ENCODE peak calls at places on chromosomes 11 and 22, in four cellular contexts. P, R, A and X are unnamed samples.

GRCh38 chr11:10499452-10500262 is 41.3 kb downstream of the RNF141 start:
- DNase-seq in P (no peak), R (no peak), A (peak), X (no peak)

GRCh38 chr11:46293616-46294015 is 16.2 kb downstream of the CREB3L1 start:
- DNase-seq in P (no peak), R (no peak), A (no peak), X (no peak)

GRCh38 chr11:121467965-121468364 is 15.2 kb upstream of the SORL1-AS1 start:
- DNase-seq in P (no peak), R (no peak), A (no peak), X (no peak)

GRCh38 chr11:4704054-4704789 is at the start of gene MMP26:
- DNase-seq in P (peak), R (no peak), A (no peak), X (no peak)

GRCh38 chr11:108807262-108807661 is 142.4 kb downstream of the DDX10 start:
- DNase-seq in P (no peak), R (no peak), A (no peak), X (no peak)

GRCh38 chr22:22427542-22428065 is 80.9 kb downstream of the ZNF280B start:
- DNase-seq in P (no peak), R (no peak), A (no peak), X (no peak)

GRCh38 chr11:132022718-132023117 is 652.3 kb downstream of the NTM start:
- DNase-seq in P (no peak), R (no peak), A (no peak), X (no peak)

GRCh38 chr11:9150501-9150900 is 59.1 kb upstream of the SCUBE2 start:
- DNase-seq in P (peak), R (no peak), A (no peak), X (no peak)

GRCh38 chr11:7904910-7905309 is 26.2 kb downstream of the OR10A6 start:
- DNase-seq in P (no peak), R (no peak), A (no peak), X (no peak)

GRCh38 chr22:17858033-17858432 is 83.8 kb upstream of the BID start:
- DNase-seq in P (no peak), R (no peak), A (no peak), X (no peak)

GRCh38 chr11:65132988-65133700 is 1.2 kb downstream of the SYVN1 start:
- DNase-seq in P (peak), R (peak), A (no peak), X (peak)

GRCh38 chr22:28282346-28282745 is 363.3 kb upstream of the PITPNB start:
- DNase-seq in P (no peak), R (no peak), A (no peak), X (no peak)

DNA sequence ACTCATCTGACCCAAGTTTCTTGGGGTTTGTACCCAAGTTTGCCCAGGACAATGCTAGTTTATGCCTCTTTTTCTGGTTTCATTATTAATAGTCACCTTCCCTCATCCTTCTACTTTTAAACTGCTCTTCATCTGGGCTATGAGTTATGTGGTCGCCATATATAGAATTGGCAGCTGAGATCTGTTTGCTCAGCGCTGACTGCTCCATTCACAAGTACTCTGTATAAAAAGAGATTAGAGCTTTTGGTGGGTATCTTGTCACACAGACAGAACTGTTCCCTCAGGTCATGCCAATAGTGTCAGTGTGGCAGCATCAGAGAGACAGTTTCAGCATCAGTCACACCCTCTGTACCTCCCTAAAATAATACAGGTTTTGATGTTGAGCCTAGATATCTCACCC is 326.0 kb downstream of the RAB38 start:
- DNase-seq in P (no peak), R (no peak), A (no peak), X (no peak)
- TF ChIP-seq EP300 in P (no peak), R (no peak), A (no peak), X (no peak)

GRCh38 chr11:30109774-30110173 is 92.9 kb upstream of the KCNA4 start:
- DNase-seq in P (no peak), R (no peak), A (no peak), X (no peak)

GRCh38 chr11:30107899-30108298 is 91.1 kb upstream of the KCNA4 start:
- DNase-seq in P (no peak), R (no peak), A (no peak), X (no peak)

GRCh38 chr11:30110691-30111090 is 93.9 kb upstream of the KCNA4 start:
- DNase-seq in P (no peak), R (no peak), A (no peak), X (no peak)

GRCh38 chr11:30106222-30106621 is 89.4 kb upstream of the KCNA4 start:
- DNase-seq in P (no peak), R (no peak), A (no peak), X (no peak)

DNA sequence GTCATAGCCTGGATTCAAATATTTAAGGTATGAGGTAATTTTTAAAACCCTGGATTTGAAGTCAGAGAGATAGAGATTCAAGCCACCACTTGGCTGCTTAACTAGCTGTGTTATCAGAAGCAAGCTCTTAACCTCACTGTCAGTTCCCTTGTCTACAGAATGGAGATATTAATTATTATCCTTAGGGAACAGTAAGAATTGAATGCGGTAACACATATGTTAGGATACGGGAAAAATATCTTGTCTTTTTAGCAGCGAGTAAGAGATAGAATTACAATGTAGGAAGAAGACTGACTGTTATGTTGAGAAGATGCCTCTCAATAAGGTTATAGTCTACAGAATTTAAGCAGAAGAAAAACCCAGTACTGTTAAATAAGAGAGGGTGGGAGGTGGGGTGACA is 90.0 kb upstream of the KCNA4 start:
- DNase-seq in P (no peak), R (no peak), A (no peak), X (no peak)
- TF ChIP-seq POLR2AphosphoS5 in P (no peak), R (no peak), A (no peak), X (no peak)

GRCh38 chr11:40178470-40178869 is 1281.0 kb downstream of the LRRC4C start:
- DNase-seq in P (no peak), R (peak), A (no peak), X (no peak)

GRCh38 chr11:40179541-40179940 is 1279.9 kb downstream of the LRRC4C start:
- DNase-seq in P (no peak), R (no peak), A (no peak), X (no peak)

GRCh38 chr11:40170076-40170475 is 1289.4 kb downstream of the LRRC4C start:
- DNase-seq in P (no peak), R (no peak), A (no peak), X (no peak)

GRCh38 chr11:40175980-40176379 is 1283.5 kb downstream of the LRRC4C start:
- DNase-seq in P (no peak), R (no peak), A (no peak), X (no peak)
- TF ChIP-seq EP300 in P (no peak), R (no peak), A (no peak), X (no peak)

DNA sequence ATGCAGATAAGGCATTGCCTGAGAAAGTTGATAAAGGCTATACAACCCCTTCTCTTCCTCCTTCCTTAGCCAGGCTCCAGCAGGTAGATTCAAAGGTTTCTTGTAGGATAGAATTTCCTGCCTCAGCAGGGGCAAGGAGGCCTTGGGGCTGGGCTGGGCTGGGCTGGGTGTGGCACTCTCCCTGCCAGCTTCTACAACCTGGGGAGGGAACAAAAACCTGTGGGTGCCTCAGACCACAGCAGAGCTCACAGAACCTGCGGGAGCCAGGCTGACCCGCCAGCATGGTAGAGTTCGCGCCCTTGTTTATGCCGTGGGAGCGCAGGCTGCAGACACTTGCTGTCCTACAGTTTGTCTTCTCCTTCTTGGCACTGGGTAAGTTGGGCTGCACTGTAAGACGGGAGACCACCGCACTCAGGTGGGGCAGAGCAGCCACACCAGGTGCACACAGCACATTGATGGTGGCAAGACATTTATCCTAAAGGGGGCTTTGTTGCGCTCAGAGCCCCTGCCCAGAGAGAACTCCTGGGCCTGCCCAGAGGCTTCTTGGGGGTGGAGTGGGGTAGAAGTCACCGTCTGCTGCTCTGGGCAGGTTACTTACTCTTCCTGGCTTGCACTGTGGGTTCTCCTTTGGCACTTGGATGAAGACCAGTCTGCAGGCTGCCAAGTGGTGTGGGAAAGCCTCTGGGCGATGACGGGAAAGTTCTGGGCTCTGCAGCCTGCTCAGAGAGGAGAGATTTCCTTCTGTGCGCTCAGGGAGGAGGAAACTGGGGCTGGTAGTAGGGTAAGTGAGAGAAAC is at the start of gene MOGAT2:
- DNase-seq in P (no peak), R (no peak), A (no peak), X (peak)
- TF ChIP-seq POLR2AphosphoS5 in P (no peak), R (no peak), A (no peak), X (no peak)

GRCh38 chr11:78168539-78169477 is 19.6 kb downstream of the KCTD21 start:
- DNase-seq in P (no peak), R (peak), A (peak), X (peak)
- TF ChIP-seq EP300 in P (no peak), R (peak), A (no peak), X (no peak)

DNA sequence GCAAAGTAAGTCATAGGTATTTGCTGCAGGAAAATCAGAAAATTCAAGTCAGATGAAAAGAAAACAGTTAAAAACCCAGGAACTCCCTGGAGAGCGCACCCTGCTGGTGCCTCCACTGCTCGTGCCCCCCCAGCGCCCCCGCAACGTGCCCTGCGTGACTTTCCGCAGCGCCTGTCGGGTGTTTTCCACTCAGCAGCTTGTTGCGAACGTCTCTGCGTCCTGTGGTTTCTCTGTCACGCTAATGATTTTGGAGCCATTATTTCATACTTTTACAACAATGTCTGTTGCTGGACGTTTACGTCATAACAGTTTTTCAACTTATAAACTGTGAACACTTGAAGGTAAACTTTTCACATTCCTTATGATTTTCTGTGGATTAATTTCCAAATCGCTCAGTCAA is 5.0 kb downstream of the CRELD2 start:
- DNase-seq in P (no peak), R (no peak), A (no peak), X (no peak)
- TF ChIP-seq POLR2AphosphoS5 in P (no peak), R (no peak), A (no peak), X (no peak)

GRCh38 chr22:45690008-45690407 is 18.4 kb downstream of the ATXN10 start:
- DNase-seq in P (no peak), R (no peak), A (no peak), X (no peak)
- TF ChIP-seq EP300 in P (no peak), R (no peak), A (no peak), X (no peak)

DNA sequence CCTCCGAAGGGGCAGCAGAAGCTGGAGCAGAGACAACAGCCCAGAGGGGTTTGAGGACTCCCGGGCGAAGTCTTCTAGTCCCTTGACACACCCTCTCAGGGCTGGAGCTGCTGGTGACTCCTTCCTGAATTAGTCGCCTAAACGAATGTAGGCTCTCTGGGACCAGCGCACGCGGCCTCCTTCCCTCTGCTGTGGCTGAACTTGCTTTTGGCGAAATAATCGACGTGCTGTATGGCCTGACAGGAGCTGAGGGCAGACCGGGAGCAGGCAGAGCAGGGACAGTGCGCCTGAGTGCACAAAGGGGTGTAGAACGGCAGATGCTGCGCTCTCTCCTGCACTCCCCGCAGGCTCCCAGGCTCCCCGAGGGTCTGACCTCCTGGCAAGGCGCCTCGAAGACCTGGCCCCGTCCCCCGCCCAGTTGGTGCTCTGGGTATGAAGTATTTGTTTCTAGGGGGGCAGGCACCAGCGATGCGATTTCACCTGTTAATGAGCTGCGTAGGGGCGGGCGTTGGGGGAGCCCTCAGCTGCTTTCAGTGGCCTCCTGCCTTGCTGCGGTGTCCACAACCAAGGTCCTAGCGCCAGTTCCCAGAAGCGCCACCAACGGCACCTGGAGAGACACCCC is 5.3 kb downstream of the SLC17A6 start:
- DNase-seq in P (peak), R (no peak), A (no peak), X (no peak)
- TF ChIP-seq POLR2AphosphoS5 in P (no peak), R (no peak), A (no peak), X (no peak)

DNA sequence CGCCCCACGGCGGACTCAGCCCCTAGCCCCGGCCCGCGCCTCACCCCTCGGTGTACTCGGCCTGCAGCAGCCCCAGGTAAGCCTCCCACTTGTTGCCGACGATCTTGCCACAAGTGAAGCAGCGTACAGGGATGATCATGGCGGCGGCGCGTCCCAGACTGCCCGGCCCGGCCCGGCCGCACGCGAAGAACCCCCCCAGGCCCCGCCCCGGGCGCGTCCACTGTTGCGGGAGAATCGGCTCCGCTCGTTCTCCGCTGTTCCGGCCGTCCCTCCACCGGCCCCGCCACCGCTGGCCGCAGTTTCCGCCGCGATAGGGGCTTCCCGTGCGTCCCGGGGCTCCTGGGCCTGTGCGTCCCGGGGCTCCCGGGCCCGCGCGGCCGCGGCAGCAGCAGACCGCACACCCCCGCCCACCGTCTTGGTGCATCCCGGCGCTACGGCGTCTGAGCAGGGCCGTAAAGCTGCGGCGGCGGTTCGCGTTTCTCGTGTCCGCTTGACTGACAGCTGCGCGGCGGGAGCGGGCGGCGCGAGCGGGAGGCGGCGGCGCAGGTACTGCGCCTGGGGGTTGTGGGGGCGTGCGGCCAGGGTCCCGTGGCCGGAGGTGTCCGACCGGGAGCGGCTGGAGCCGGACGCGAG is at the start of the genes POLR2L and TSPAN4:
- DNase-seq in P (peak), R (peak), A (peak), X (peak)
- TF ChIP-seq EP300 in P (no peak), R (no peak), A (no peak), X (no peak)

DNA sequence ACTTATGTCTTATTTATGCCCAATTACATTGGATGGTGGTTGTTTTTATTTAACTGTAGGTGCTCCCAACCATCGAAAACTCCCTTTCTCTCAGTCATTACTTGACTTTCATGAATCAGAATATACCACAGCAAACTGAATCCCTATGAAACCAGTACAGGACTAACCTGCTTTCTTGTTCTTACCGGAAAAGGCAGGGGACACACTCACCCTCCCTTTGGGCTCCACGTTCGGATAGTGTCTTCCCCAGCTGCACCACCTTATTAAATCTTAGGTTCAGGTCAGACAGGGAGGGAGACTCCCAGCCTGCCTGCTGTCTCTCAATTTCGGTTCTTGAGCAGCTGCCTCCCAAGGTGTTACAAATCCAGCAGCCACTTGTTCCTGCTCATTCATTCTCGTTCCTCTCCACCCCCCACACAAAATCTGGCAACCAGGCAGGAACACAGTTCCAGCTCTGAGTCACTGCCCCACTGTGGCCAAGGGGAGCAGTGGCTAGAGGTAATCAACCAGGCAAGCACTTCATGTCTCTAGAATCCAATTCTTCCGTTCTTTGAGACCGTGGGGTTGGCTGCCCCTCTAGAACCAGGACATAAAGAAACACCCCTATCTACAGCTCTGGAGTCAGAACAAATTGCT is 133.0 kb downstream of the PLEKHA7 start:
- DNase-seq in P (no peak), R (no peak), A (no peak), X (peak)
- TF ChIP-seq POLR2AphosphoS5 in P (no peak), R (no peak), A (no peak), X (peak)